ENCODE peak calls at places on chromosomes 13 and 19, in seven cellular contexts. O is endodermal cell, Z is breast epithelium, B is left lung, H is lung, Y is ascending aorta, P is astrocyte. N is an unnamed sample. For H3K36me3, the result is how much of the 10 kb centered on the place peaks cover.

GRCh38 chr19:50646074-50646807 is 3.0 kb upstream of the C19orf81 start:
- DNase-seq in Y (no peak), O (no peak), B (no peak), P (no peak), Z (no peak), H (no peak), N (no peak)

GRCh38 chr19:2578911-2579677 is 103.2 kb downstream of the GADD45B start:
- DNase-seq in H (peak), Z (peak), Y (peak), B (peak), P (peak), O (peak), N (peak)

GRCh38 chr19:1847684-1848398 is 442 bp downstream of the REXO1 start:
- DNase-seq in Y (no peak), H (no peak), O (peak), P (no peak), Z (no peak), B (no peak), N (no peak)

GRCh38 chr19:48194041-48194871 is 23.8 kb downstream of the ZSWIM9 start:
- DNase-seq in Z (no peak), P (no peak), Y (no peak), B (no peak), H (no peak), O (peak), N (no peak)

GRCh38 chr19:48896191-48896720 is 2.3 kb downstream of the TULP2 start:
- DNase-seq in H (peak), O (peak), Z (no peak), P (no peak), B (peak), Y (no peak), N (no peak)

GRCh38 chr19:18576383-18576782 is 4.7 kb downstream of the UBA52 start:
- DNase-seq in Z (no peak), P (no peak), H (no peak), O (no peak), Y (no peak), B (no peak), N (no peak)

GRCh38 chr19:45924891-45925447 is 10.4 kb upstream of the NANOS2 start:
- DNase-seq in P (no peak), Z (no peak), O (no peak), Y (no peak), H (no peak), B (no peak), N (no peak)

GRCh38 chr19:5536337-5536894 is 31.3 kb downstream of the TINCR start:
- DNase-seq in Z (no peak), Y (no peak), O (peak), P (peak), B (peak), H (no peak), N (peak)

GRCh38 chr13:34733720-34734119 is 208.3 kb upstream of the NBEA start:
- DNase-seq in Y (no peak), Z (no peak), B (no peak), O (no peak), P (peak), H (no peak), N (no peak)

GRCh38 chr13:51668580-51669195 is 84.4 kb downstream of the WDFY2 start:
- DNase-seq in Y (no peak), B (no peak), O (no peak), H (no peak), P (no peak), Z (no peak), N (no peak)

GRCh38 chr19:10260141-10260584 is 8.1 kb downstream of the MRPL4 start:
- DNase-seq in P (peak), O (no peak), H (peak), Y (no peak), B (peak), Z (peak), N (no peak)

GRCh38 chr13:44884076-44884729 is 105.1 kb downstream of the NUFIP1 start:
- DNase-seq in Y (no peak), H (no peak), B (no peak), P (peak), O (no peak), Z (no peak), N (peak)

GRCh38 chr19:4375620-4376228 is 24.6 kb downstream of the SH3GL1 start:
- DNase-seq in Z (no peak), O (peak), B (no peak), H (no peak), P (peak), Y (no peak), N (no peak)

GRCh38 chr19:51493776-51494175 is 7.8 kb downstream of the SIGLEC12 start:
- DNase-seq in Y (no peak), B (no peak), O (no peak), P (no peak), Z (no peak), H (no peak), N (no peak)

GRCh38 chr13:48977973-48978372 is 2.3 kb downstream of the FNDC3A start:
- DNase-seq in Y (no peak), B (no peak), O (no peak), Z (no peak), P (peak), H (no peak), N (no peak)

GRCh38 chr13:40146063-40146462 is 490.6 kb downstream of the COG6 start:
- DNase-seq in H (no peak), Y (no peak), O (peak), P (no peak), B (no peak), Z (no peak), N (no peak)

GRCh38 chr13:114101831-114102520 is 30.4 kb downstream of the RASA3 start:
- DNase-seq in B (peak), Z (no peak), H (no peak), Y (no peak), O (peak), P (no peak), N (no peak)

GRCh38 chr19:12095111-12095790 is 30.7 kb downstream of the ZNF844 start:
- DNase-seq in B (no peak), Y (no peak), P (no peak), Z (no peak), H (no peak), O (no peak), N (no peak)

GRCh38 chr13:110524484-110525254 is 36.9 kb downstream of the RAB20 start:
- DNase-seq in Z (peak), O (no peak), B (peak), Y (no peak), H (no peak), P (no peak), N (no peak)

GRCh38 chr19:8444677-8445487 is at the start of gene HNRNPM:
- DNase-seq in Z (peak), B (peak), Y (peak), O (peak), P (peak), H (peak), N (peak)

GRCh38 chr13:68608147-68608546 is 1378.0 kb upstream of the PCDH9 start:
- DNase-seq in Z (no peak), Y (no peak), H (no peak), O (no peak), P (peak), B (no peak), N (no peak)

GRCh38 chr19:9782282-9782681 is 13.7 kb upstream of the ZNF846 start:
- DNase-seq in H (no peak), B (no peak), O (no peak), Y (no peak), P (no peak), Z (no peak), N (no peak)

GRCh38 chr19:3936506-3937442 is 3.9 kb downstream of the NMRK2 start:
- DNase-seq in Y (no peak), B (no peak), P (no peak), O (no peak), Z (no peak), H (no peak), N (no peak)

GRCh38 chr13:79722885-79723445 is 242.0 kb downstream of the NDFIP2 start:
- DNase-seq in P (peak), O (no peak), Y (no peak), H (no peak), B (no peak), Z (no peak), N (no peak)

GRCh38 chr13:22110368-22110767 is 439.5 kb downstream of the FGF9 start:
- DNase-seq in Z (no peak), H (no peak), P (no peak), B (no peak), O (no peak), Y (peak), N (no peak)

GRCh38 chr19:51750381-51751124 is 1.1 kb downstream of the FPR1 start:
- DNase-seq in Z (no peak), Y (no peak), H (no peak), B (no peak), O (no peak), P (no peak), N (no peak)

GRCh38 chr19:48654299-48655059 is 8.5 kb upstream of the CA11 start:
- DNase-seq in B (no peak), Z (no peak), P (no peak), O (no peak), Y (no peak), H (no peak), N (no peak)

GRCh38 chr19:5545051-5545450 is 22.7 kb downstream of the TINCR start:
- DNase-seq in O (no peak), H (no peak), P (no peak), Z (no peak), B (no peak), Y (no peak), N (no peak)

GRCh38 chr13:59677966-59678814 is 485.5 kb downstream of the DIAPH3 start:
- DNase-seq in Y (no peak), H (no peak), O (no peak), Z (no peak), B (no peak), P (peak), N (peak)

DNA sequence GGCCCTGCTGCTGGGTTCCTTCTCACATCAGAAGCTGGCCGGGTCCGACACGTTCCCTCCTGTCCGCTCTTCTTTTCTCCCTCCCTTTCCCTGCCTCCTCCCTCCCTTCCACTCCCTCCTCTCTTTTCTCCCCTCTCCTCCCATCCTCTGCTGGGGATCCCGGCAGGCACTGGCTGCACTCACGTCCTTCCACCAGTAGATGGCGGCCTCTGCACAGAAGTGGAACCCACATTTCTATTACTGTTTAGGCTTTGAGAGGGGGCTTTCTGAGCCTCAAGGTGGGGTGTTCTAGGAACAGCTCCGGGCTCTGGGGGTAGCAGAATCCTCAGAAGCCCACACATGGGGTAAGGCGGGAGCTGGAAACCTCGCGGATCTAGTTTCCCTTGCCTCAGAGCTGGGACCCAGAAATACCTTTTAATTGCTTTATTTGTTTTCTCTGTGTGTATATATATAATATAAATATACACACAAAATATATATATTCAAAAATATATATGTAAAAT is 294.2 kb downstream of the ZNF536 start:
- DNase-seq in Z (no peak), Y (no peak), H (no peak), P (no peak), O (peak), B (no peak), N (no peak)
- TF ChIP-seq CTCF in Z (peak), Y (peak), H (peak), P (peak), O (peak), B (peak), N (peak)

GRCh38 chr13:95937700-95938320 is 115.4 kb downstream of the UGGT2 start:
- DNase-seq in O (no peak), B (no peak), Z (no peak), Y (no peak), P (no peak), H (no peak), N (no peak)
- H3K36me3 ChIP-seq in O (half or more), B (half or more), Z (under half), Y (half or more), P (under half), H (under half), N (under half)

GRCh38 chr19:58361900-58362271 is 665 bp downstream of the ZNF497 start:
- DNase-seq in B (peak), H (peak), P (peak), O (no peak), Y (no peak), Z (peak), N (no peak)
- H3K4me3 ChIP-seq in B (peak), H (peak), P (peak), O (peak), Y (peak), Z (peak), N (peak)

GRCh38 chr19:36054733-36055686 is at the start of gene WDR62:
- DNase-seq in B (peak), Z (peak), O (peak), Y (peak), H (peak), P (no peak), N (no peak)
- TF ChIP-seq CTCF in B (no peak), Z (no peak), O (no peak), Y (no peak), H (no peak), P (no peak), N (no peak)

DNA sequence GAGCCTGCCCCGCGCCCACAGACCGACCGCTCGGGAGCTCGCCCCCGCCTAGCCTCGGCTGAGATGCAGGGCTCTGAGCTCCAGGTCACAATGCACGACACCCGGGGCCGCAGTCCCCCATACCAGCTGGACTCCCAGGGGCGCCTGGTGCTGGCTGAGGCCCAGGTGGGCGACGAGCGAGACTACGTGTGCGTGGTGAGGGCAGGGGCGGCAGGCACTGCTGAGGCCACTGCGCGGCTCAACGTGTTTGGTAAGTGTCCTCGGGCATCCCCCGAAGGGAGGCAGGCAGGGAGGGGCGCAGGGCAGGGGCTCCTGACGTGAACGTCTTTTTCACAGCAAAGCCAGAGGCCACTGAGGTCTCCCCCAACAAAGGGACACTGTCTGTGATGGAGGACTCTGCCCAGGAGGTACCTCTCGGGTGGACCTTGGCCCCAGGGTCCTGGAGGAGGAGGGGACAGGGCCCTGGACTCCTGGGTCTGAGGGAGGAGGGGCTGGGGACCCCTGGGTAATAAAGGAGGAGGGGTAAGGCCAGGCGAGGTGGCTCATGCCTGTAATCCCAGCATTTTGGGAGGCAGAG is 3.3 kb downstream of the BCAM start:
- DNase-seq in Y (no peak), P (no peak), H (no peak), Z (no peak), B (no peak), O (no peak), N (no peak)
- H3K36me3 ChIP-seq in Y (under half), P (under half), H (under half), Z (under half), B (under half), O (under half), N (under half)

GRCh38 chr13:32415019-32415418 is 12.9 kb downstream of the N4BP2L1 start:
- DNase-seq in Z (no peak), B (no peak), P (no peak), H (no peak), Y (no peak), O (peak), N (no peak)

GRCh38 chr13:32414580-32414979 is 13.3 kb downstream of the N4BP2L1 start:
- DNase-seq in O (no peak), Y (no peak), H (no peak), P (no peak), Z (no peak), B (no peak), N (no peak)

GRCh38 chr13:32419862-32420261 is 8.1 kb downstream of the N4BP2L1 start:
- DNase-seq in O (no peak), B (no peak), Z (no peak), Y (no peak), H (no peak), P (no peak), N (no peak)

GRCh38 chr13:32413284-32413683 is 14.6 kb downstream of the N4BP2L1 start:
- DNase-seq in P (no peak), H (no peak), O (no peak), B (no peak), Z (no peak), Y (no peak), N (no peak)

DNA sequence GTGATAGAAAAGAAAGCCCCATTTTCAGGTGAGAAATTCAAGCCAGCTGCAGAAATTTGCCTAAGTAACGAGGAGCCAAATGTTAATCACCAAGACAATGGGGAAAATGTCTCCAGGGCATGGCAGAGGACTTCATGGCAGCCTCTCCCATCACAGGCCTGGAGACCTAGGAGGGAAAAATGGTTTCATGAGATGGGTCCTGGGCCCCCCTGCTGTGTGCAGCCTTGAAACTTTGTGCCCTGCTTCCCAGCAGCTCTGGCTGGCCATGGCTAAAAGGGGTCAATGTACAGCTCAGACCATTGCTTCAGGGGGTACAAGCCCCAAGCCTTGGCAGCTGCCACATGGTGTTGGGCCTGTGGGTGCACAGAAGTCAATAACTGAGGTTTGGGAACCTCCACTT is 9.9 kb downstream of the N4BP2L1 start:
- DNase-seq in P (no peak), O (no peak), H (no peak), B (no peak), Y (no peak), Z (no peak), N (no peak)
- H3K4me3 ChIP-seq in P (no peak), O (no peak), H (no peak), B (no peak), Y (no peak), Z (no peak), N (no peak)